ENCODE peak calls at places on chromosomes 4 and X, in eight cellular contexts. One of them, this sample, is unnamed.

GRCh38 chr4:30721353-30722091 is 1.4 kb downstream of the PCDH7 start:
- DNase-seq in AG20443: peak; percentile 65
- DNase-seq in esophagus muscularis mucosa: no peak
- DNase-seq in H54: no peak
- DNase-seq in caudate nucleus: no peak
- DNase-seq in NCI-H2081: peak; percentile 32
- DNase-seq in activated T-helper 1 cell treated with Interleukin-2 at 50 U/mL for 16 hours: no peak
- DNase-seq in T-helper 9 cell: no peak
- DNase-seq in this sample: no peak

GRCh38 chr4:180823116-180823515 is 1420.1 kb upstream of the TENM3 start:
- DNase-seq in T-helper 9 cell: no peak
- DNase-seq in esophagus muscularis mucosa: no peak
- DNase-seq in NCI-H2081: no peak
- DNase-seq in activated T-helper 1 cell treated with Interleukin-2 at 50 U/mL for 16 hours: no peak
- DNase-seq in H54: no peak
- DNase-seq in AG20443: no peak
- DNase-seq in caudate nucleus: no peak
- DNase-seq in this sample: no peak

GRCh38 chr4:793941-794621 is 31.8 kb downstream of the CPLX1 start:
- DNase-seq in activated T-helper 1 cell treated with Interleukin-2 at 50 U/mL for 16 hours: no peak
- DNase-seq in AG20443: no peak
- DNase-seq in NCI-H2081: peak; percentile 41
- DNase-seq in esophagus muscularis mucosa: no peak
- DNase-seq in H54: no peak
- DNase-seq in T-helper 9 cell: no peak
- DNase-seq in caudate nucleus: peak; percentile 67
- DNase-seq in this sample: no peak

GRCh38 chr4:10336471-10336870 is 120.8 kb downstream of the ZNF518B start:
- DNase-seq in NCI-H2081: no peak
- DNase-seq in esophagus muscularis mucosa: no peak
- DNase-seq in AG20443: peak; percentile 75
- DNase-seq in T-helper 9 cell: no peak
- DNase-seq in H54: no peak
- DNase-seq in caudate nucleus: no peak
- DNase-seq in activated T-helper 1 cell treated with Interleukin-2 at 50 U/mL for 16 hours: no peak
- DNase-seq in this sample: no peak

GRCh38 chr4:138982754-138983153 is 32.8 kb upstream of the NOCT start:
- DNase-seq in NCI-H2081: no peak
- DNase-seq in AG20443: no peak
- DNase-seq in T-helper 9 cell: no peak
- DNase-seq in esophagus muscularis mucosa: no peak
- DNase-seq in activated T-helper 1 cell treated with Interleukin-2 at 50 U/mL for 16 hours: no peak
- DNase-seq in H54: no peak
- DNase-seq in caudate nucleus: no peak
- DNase-seq in this sample: no peak

GRCh38 chr4:159268607-159269006 is 165.7 kb downstream of the RAPGEF2 start:
- DNase-seq in caudate nucleus: no peak
- DNase-seq in T-helper 9 cell: no peak
- DNase-seq in NCI-H2081: no peak
- DNase-seq in activated T-helper 1 cell treated with Interleukin-2 at 50 U/mL for 16 hours: no peak
- DNase-seq in esophagus muscularis mucosa: no peak
- DNase-seq in AG20443: no peak
- DNase-seq in H54: no peak
- DNase-seq in this sample: no peak

GRCh38 chr4:181523973-181524372 is 719.2 kb upstream of the TENM3 start:
- DNase-seq in AG20443: no peak
- DNase-seq in T-helper 9 cell: no peak
- DNase-seq in caudate nucleus: no peak
- DNase-seq in NCI-H2081: no peak
- DNase-seq in H54: no peak
- DNase-seq in activated T-helper 1 cell treated with Interleukin-2 at 50 U/mL for 16 hours: no peak
- DNase-seq in esophagus muscularis mucosa: no peak
- DNase-seq in this sample: no peak

GRCh38 chrX:72060196-72060974 is 71.3 kb downstream of the RTL5 start:
- DNase-seq in esophagus muscularis mucosa: no peak
- DNase-seq in AG20443: no peak
- DNase-seq in NCI-H2081: no peak
- DNase-seq in T-helper 9 cell: no peak
- DNase-seq in H54: no peak
- DNase-seq in activated T-helper 1 cell treated with Interleukin-2 at 50 U/mL for 16 hours: no peak
- DNase-seq in caudate nucleus: peak; percentile 38
- DNase-seq in this sample: no peak

GRCh38 chr4:158538176-158538575 is 16.5 kb downstream of the RXFP1 start:
- DNase-seq in esophagus muscularis mucosa: no peak
- DNase-seq in activated T-helper 1 cell treated with Interleukin-2 at 50 U/mL for 16 hours: no peak
- DNase-seq in caudate nucleus: no peak
- DNase-seq in H54: no peak
- DNase-seq in NCI-H2081: no peak
- DNase-seq in AG20443: peak; percentile 49
- DNase-seq in T-helper 9 cell: no peak
- DNase-seq in this sample: no peak

GRCh38 chr4:8742546-8742945 is 129.1 kb downstream of the HMX1 start:
- DNase-seq in activated T-helper 1 cell treated with Interleukin-2 at 50 U/mL for 16 hours: no peak
- DNase-seq in AG20443: no peak
- DNase-seq in caudate nucleus: no peak
- DNase-seq in NCI-H2081: no peak
- DNase-seq in esophagus muscularis mucosa: no peak
- DNase-seq in H54: no peak
- DNase-seq in T-helper 9 cell: no peak
- DNase-seq in this sample: no peak

GRCh38 chr4:6440506-6441201 is 31.8 kb downstream of the PPP2R2C start:
- DNase-seq in caudate nucleus: no peak
- DNase-seq in esophagus muscularis mucosa: no peak
- DNase-seq in activated T-helper 1 cell treated with Interleukin-2 at 50 U/mL for 16 hours: no peak
- DNase-seq in H54: no peak
- DNase-seq in AG20443: no peak
- DNase-seq in T-helper 9 cell: no peak
- DNase-seq in NCI-H2081: no peak
- DNase-seq in this sample: no peak

GRCh38 chr4:18025263-18025662 is 3.7 kb upstream of the LCORL start:
- DNase-seq in NCI-H2081: no peak
- DNase-seq in AG20443: no peak
- DNase-seq in H54: no peak
- DNase-seq in esophagus muscularis mucosa: no peak
- DNase-seq in T-helper 9 cell: no peak
- DNase-seq in caudate nucleus: no peak
- DNase-seq in activated T-helper 1 cell treated with Interleukin-2 at 50 U/mL for 16 hours: no peak
- DNase-seq in this sample: no peak

This sample was measured in HL-60.